ENCODE peak calls at places on chromosomes 2 and 18, in eight cellular contexts. Z is SHP77, V is NCI-H1694 treated with DMSO at 0.1 percent for 48 hours, C is left cardiac atrium, R is Caki2, P is testis, F is pons, E is NCI-H460. A is an unnamed sample.

GRCh38 chr18:29147944-29148343 is 971.0 kb upstream of the CDH2 start:
- DNase-seq in Z (no peak), V (no peak), C (no peak), R (peak; percentile 52), P (no peak), F (no peak), E (peak; percentile 26), A (no peak)

GRCh38 chr2:189657867-189658266 is 3.4 kb upstream of the ASNSD1 start:
- DNase-seq in Z (no peak), V (no peak), C (peak; percentile 46), R (no peak), P (no peak), F (no peak), E (no peak), A (no peak)

GRCh38 chr2:54763636-54764291 is 40.3 kb downstream of the EML6 start:
- DNase-seq in Z (peak; percentile 17), V (peak; percentile 22), C (no peak), R (no peak), P (peak; percentile 21), F (no peak), E (peak; percentile 38), A (no peak)

GRCh38 chr18:3455938-3456685 is 6.1 kb downstream of the TGIF1 start:
- DNase-seq in Z (no peak), V (no peak), C (no peak), R (peak; percentile 83), P (no peak), F (no peak), E (no peak), A (no peak)

GRCh38 chr2:156784034-156784433 is 347.9 kb downstream of the GPD2 start:
- DNase-seq in Z (no peak), V (peak; percentile 99), C (no peak), R (no peak), P (no peak), F (no peak), E (no peak), A (no peak)

GRCh38 chr2:44247924-44248323 is 27.4 kb upstream of the SLC3A1 start:
- DNase-seq in Z (peak; percentile 8), V (no peak), C (no peak), R (no peak), P (no peak), F (no peak), E (no peak), A (no peak)

GRCh38 chr18:53603281-53603680 is 621.2 kb downstream of the MBD2 start:
- DNase-seq in Z (no peak), V (peak; percentile 24), C (no peak), R (no peak), P (no peak), F (peak; percentile 72), E (no peak), A (no peak)

GRCh38 chr2:54572636-54573531 is 116.8 kb downstream of the SPTBN1 start:
- DNase-seq in Z (no peak), V (no peak), C (no peak), R (peak; percentile 82), P (no peak), F (no peak), E (peak; percentile 88), A (peak; percentile 75)

GRCh38 chr2:10481055-10481665 is 33.0 kb upstream of the ODC1 start:
- DNase-seq in Z (no peak), V (no peak), C (no peak), R (no peak), P (no peak), F (no peak), E (no peak), A (no peak)

GRCh38 chr2:124810132-124810531 is 785.0 kb downstream of the CNTNAP5 start:
- DNase-seq in Z (peak; percentile 63), V (peak; percentile 6), C (no peak), R (no peak), P (peak; percentile 62), F (peak; percentile 69), E (peak; percentile 34), A (no peak)

GRCh38 chr2:112754562-112754961 is 9.8 kb downstream of the CKAP2L start:
- DNase-seq in Z (no peak), V (no peak), C (no peak), R (no peak), P (no peak), F (peak; percentile 25), E (no peak), A (no peak)

GRCh38 chr2:147865560-147865959 is 20.7 kb downstream of the ACVR2A start:
- DNase-seq in Z (no peak), V (no peak), C (no peak), R (no peak), P (no peak), F (no peak), E (no peak), A (no peak)

GRCh38 chr2:240672076-240672700 is 10.5 kb downstream of the AQP12B start:
- DNase-seq in Z (no peak), V (no peak), C (no peak), R (no peak), P (no peak), F (no peak), E (no peak), A (peak; percentile 69)

GRCh38 chr2:110748489-110748867 is 16.1 kb downstream of the ACOXL start:
- DNase-seq in Z (peak; percentile 76), V (peak; percentile 13), C (no peak), R (peak; percentile 8), P (no peak), F (no peak), E (no peak), A (no peak)

GRCh38 chr2:3222636-3223035 is 155.0 kb downstream of the EIPR1 start:
- DNase-seq in Z (no peak), V (no peak), C (no peak), R (peak; percentile 12), P (no peak), F (no peak), E (no peak), A (no peak)

GRCh38 chr18:74498712-74499629 is 2.8 kb downstream of the CNDP2 start:
- DNase-seq in Z (no peak), V (no peak), C (peak; percentile 50), R (peak; percentile 41), P (no peak), F (peak; percentile 69), E (peak; percentile 29), A (no peak)

GRCh38 chr2:236580746-236581355 is 11.2 kb downstream of the ACKR3 start:
- DNase-seq in Z (no peak), V (no peak), C (no peak), R (no peak), P (no peak), F (no peak), E (no peak), A (no peak)

GRCh38 chr2:121096611-121097010 is 188.4 kb downstream of the TFCP2L1 start:
- DNase-seq in Z (no peak), V (no peak), C (no peak), R (no peak), P (no peak), F (no peak), E (no peak), A (peak; percentile 47)